ENCODE peak calls at places on chromosomes 13 and 19, in ten cellular contexts. X is PC-3, G is esophagus squamous epithelium, V is psoas muscle, D is heart left ventricle, R is pancreas, J is aorta, Q is transverse colon, P is Panc1, S is tibial nerve. E is an unnamed sample. For H3K36me3, the result is how much of the 10 kb centered on the place peaks cover.

GRCh38 chr19:19053508-19054314 is 10.1 kb upstream of the SLC25A42 start:
- DNase-seq in X (peak), G (no peak), V (peak), D (peak), R (peak), J (peak), Q (peak), P (no peak), S (no peak), E (peak)

GRCh38 chr19:52507266-52507665 is 20.2 kb upstream of the ZNF808 start:
- DNase-seq in X (no peak), G (no peak), V (no peak), D (no peak), R (no peak), J (no peak), Q (no peak), P (no peak), S (no peak), E (no peak)

GRCh38 chr13:72839831-72840426 is 58.0 kb downstream of the PIBF1 start:
- DNase-seq in X (peak), G (no peak), V (peak), D (no peak), R (peak), J (no peak), Q (peak), P (peak), S (no peak), E (peak)

GRCh38 chr19:33476151-33476707 is 45.4 kb downstream of the PEPD start:
- DNase-seq in X (no peak), G (no peak), V (no peak), D (no peak), R (no peak), J (no peak), Q (no peak), P (no peak), S (no peak), E (peak)

GRCh38 chr13:46617382-46617781 is 64.4 kb downstream of the LRCH1 start:
- DNase-seq in X (no peak), G (no peak), V (no peak), D (no peak), R (no peak), J (no peak), Q (no peak), P (no peak), S (no peak), E (no peak)

GRCh38 chr13:98848736-98849135 is 96.3 kb upstream of the SLC15A1 start:
- DNase-seq in X (no peak), G (no peak), V (no peak), D (no peak), R (no peak), J (peak), Q (no peak), P (no peak), S (no peak), E (no peak)

GRCh38 chr13:106153041-106153440 is 382.4 kb downstream of the EFNB2 start:
- DNase-seq in X (no peak), G (no peak), V (no peak), D (no peak), R (no peak), J (no peak), Q (no peak), P (no peak), S (no peak), E (no peak)

GRCh38 chr19:6772028-6772865 is at the start of gene VAV1:
- DNase-seq in X (no peak), G (peak), V (peak), D (peak), R (no peak), J (peak), Q (peak), P (no peak), S (no peak), E (peak)

GRCh38 chr19:40907968-40908735 is 26.1 kb upstream of the CYP2A7 start:
- DNase-seq in X (no peak), G (no peak), V (peak), D (peak), R (no peak), J (peak), Q (no peak), P (no peak), S (no peak), E (peak)

GRCh38 chr13:43240278-43240677 is 216.9 kb downstream of the DNAJC15 start:
- DNase-seq in X (no peak), G (no peak), V (no peak), D (no peak), R (no peak), J (no peak), Q (no peak), P (no peak), S (no peak), E (no peak)

GRCh38 chr13:101473458-101473857 is 21.0 kb downstream of the ITGBL1 start:
- DNase-seq in X (peak), G (no peak), V (no peak), D (no peak), R (no peak), J (peak), Q (no peak), P (no peak), S (no peak), E (no peak)

GRCh38 chr19:54462713-54463530 is 656 bp downstream of the LENG9 start:
- DNase-seq in X (peak), G (no peak), V (peak), D (peak), R (peak), J (peak), Q (peak), P (no peak), S (peak), E (peak)

GRCh38 chr19:7970716-7971448 is 27.4 kb upstream of the TIMM44 start:
- DNase-seq in X (peak), G (no peak), V (peak), D (no peak), R (peak), J (no peak), Q (peak), P (no peak), S (no peak), E (no peak)

DNA sequence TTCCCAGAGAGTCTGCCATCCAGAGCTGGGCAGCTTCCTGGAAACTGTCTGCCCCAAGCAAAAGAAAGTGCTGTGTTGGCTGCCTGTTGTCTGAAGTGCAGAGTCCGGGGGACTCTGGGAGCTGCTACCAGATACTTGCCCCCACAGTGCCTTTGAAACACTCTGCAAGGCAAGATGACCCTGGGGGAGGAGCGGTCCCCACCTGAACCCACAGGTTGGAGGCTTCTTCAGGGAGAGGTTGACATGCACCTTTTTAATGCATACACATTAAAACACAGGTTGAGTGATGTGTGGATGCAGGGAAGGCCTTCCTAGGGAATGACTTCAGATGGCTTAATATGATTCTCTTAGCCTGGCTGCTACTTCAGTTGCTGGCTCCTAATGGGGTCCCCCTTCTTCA is 479.5 kb downstream of the ZNF536 start:
- DNase-seq in X (no peak), G (no peak), V (no peak), D (no peak), R (no peak), J (no peak), Q (no peak), P (no peak), S (no peak), E (no peak)
- H3K27ac ChIP-seq in X (no peak), G (no peak), V (no peak), D (no peak), R (no peak), J (no peak), Q (no peak), P (no peak), S (no peak), E (no peak)

GRCh38 chr19:45645068-45645630 is 6.0 kb upstream of the EML2 start:
- DNase-seq in X (no peak), G (no peak), V (peak), D (no peak), R (no peak), J (no peak), Q (no peak), P (no peak), S (no peak), E (no peak)
- H3K4me3 ChIP-seq in X (peak), G (peak), V (peak), D (no peak), R (no peak), J (no peak), Q (peak), P (peak), S (no peak), E (peak)

GRCh38 chr19:5111051-5111450 is 142.1 kb downstream of the KDM4B start:
- DNase-seq in X (no peak), G (no peak), V (no peak), D (no peak), R (no peak), J (no peak), Q (no peak), P (no peak), S (no peak), E (no peak)
- H3K36me3 ChIP-seq in X (under half), G (half or more), V (under half), D (under half), R (under half), J (under half), Q (under half), P (under half), S (under half), E (under half)

GRCh38 chr13:59745395-59745788 is 418.3 kb downstream of the DIAPH3 start:
- DNase-seq in X (no peak), G (no peak), V (no peak), D (no peak), R (no peak), J (no peak), Q (no peak), P (no peak), S (no peak), E (no peak)

GRCh38 chr13:59744747-59745394 is 418.9 kb downstream of the DIAPH3 start:
- DNase-seq in X (no peak), G (no peak), V (no peak), D (no peak), R (no peak), J (no peak), Q (no peak), P (no peak), S (no peak), E (no peak)

GRCh38 chr13:59743195-59743594 is 420.5 kb downstream of the DIAPH3 start:
- DNase-seq in X (no peak), G (no peak), V (no peak), D (no peak), R (no peak), J (no peak), Q (no peak), P (no peak), S (no peak), E (no peak)

GRCh38 chr13:59747529-59747928 is 416.2 kb downstream of the DIAPH3 start:
- DNase-seq in X (peak), G (no peak), V (no peak), D (no peak), R (no peak), J (no peak), Q (no peak), P (no peak), S (no peak), E (no peak)

GRCh38 chr13:59746291-59746962 is 417.3 kb downstream of the DIAPH3 start:
- DNase-seq in X (peak), G (no peak), V (no peak), D (no peak), R (no peak), J (no peak), Q (peak), P (no peak), S (no peak), E (no peak)
- H3K27ac ChIP-seq in X (no peak), G (no peak), V (no peak), D (no peak), R (no peak), J (no peak), Q (no peak), P (no peak), S (no peak), E (no peak)

E was measured in Peyer's patch.